ENCODE peak calls at places on chromosomes 6 and 20, in four cellular contexts. Q, T, B and W are unnamed samples.

GRCh38 chr6:30544666-30545272 is 11.5 kb downstream of the GNL1 start:
- DNase-seq in Q (no peak), T (peak; percentile 26), B (no peak), W (peak; percentile 65)

GRCh38 chr6:83273596-83273995 is 80.4 kb downstream of the RWDD2A start:
- DNase-seq in Q (no peak), T (no peak), B (no peak), W (no peak)

GRCh38 chr6:16135078-16135477 is 6.2 kb downstream of the MYLIP start:
- DNase-seq in Q (no peak), T (no peak), B (peak; percentile 51), W (peak; percentile 40)

GRCh38 chr6:38209291-38209865 is 389.9 kb downstream of the ZFAND3 start:
- DNase-seq in Q (no peak), T (no peak), B (no peak), W (no peak)

GRCh38 chr6:128284128-128284527 is 236.3 kb downstream of the PTPRK start:
- DNase-seq in Q (no peak), T (no peak), B (no peak), W (no peak)

GRCh38 chr6:124655856-124656255 is 306.4 kb upstream of the RNF217 start:
- DNase-seq in Q (no peak), T (no peak), B (no peak), W (no peak)

GRCh38 chr6:15427360-15428070 is 181.6 kb downstream of the JARID2 start:
- DNase-seq in Q (no peak), T (no peak), B (no peak), W (no peak)

GRCh38 chr6:25889877-25890853 is 16.1 kb upstream of the SLC17A3 start:
- DNase-seq in Q (no peak), T (peak; percentile 20), B (peak; percentile 36), W (peak; percentile 50)

GRCh38 chr20:57326667-57327455 is 2.7 kb upstream of the SPO11 start:
- DNase-seq in Q (no peak), T (no peak), B (peak; percentile 97), W (no peak)

GRCh38 chr20:905396-905961 is 10.7 kb downstream of the ANGPT4 start:
- DNase-seq in Q (no peak), T (no peak), B (no peak), W (no peak)

GRCh38 chr20:39850236-39850635 is 838.8 kb downstream of the MAFB start:
- DNase-seq in Q (no peak), T (no peak), B (no peak), W (no peak)

GRCh38 chr6:39688494-39688893 is 36.7 kb downstream of the KIF6 start:
- DNase-seq in Q (no peak), T (no peak), B (no peak), W (no peak)

GRCh38 chr20:56788041-56788670 is 159.1 kb downstream of the TFAP2C start:
- DNase-seq in Q (no peak), T (peak; percentile 14), B (no peak), W (no peak)

GRCh38 chr6:11346516-11346915 is 114.0 kb upstream of the NEDD9 start:
- DNase-seq in Q (no peak), T (no peak), B (peak; percentile 66), W (no peak)

GRCh38 chr20:33477386-33478234 is 12.3 kb upstream of the CBFA2T2 start:
- DNase-seq in Q (no peak), T (no peak), B (no peak), W (no peak)

GRCh38 chr20:49456646-49457045 is 25.8 kb downstream of the KCNB1 start:
- DNase-seq in Q (no peak), T (no peak), B (no peak), W (no peak)

GRCh38 chr20:23151885-23152284 is 65.8 kb upstream of the CD93 start:
- DNase-seq in Q (no peak), T (no peak), B (no peak), W (no peak)

GRCh38 chr6:34360556-34360955 is 31.9 kb downstream of the NUDT3 start:
- DNase-seq in Q (no peak), T (no peak), B (no peak), W (no peak)

GRCh38 chr6:16401868-16402267 is 163.5 kb downstream of the GMPR start:
- DNase-seq in Q (no peak), T (no peak), B (no peak), W (no peak)

GRCh38 chr6:20632696-20633095 is 98.4 kb downstream of the CDKAL1 start:
- DNase-seq in Q (no peak), T (no peak), B (no peak), W (no peak)

GRCh38 chr20:7285918-7286556 is 518.6 kb downstream of the BMP2 start:
- DNase-seq in Q (peak; percentile 63), T (peak; percentile 79), B (peak; percentile 88), W (peak; percentile 60)

GRCh38 chr6:147248859-147249258 is 44.6 kb downstream of the STXBP5 start:
- DNase-seq in Q (no peak), T (no peak), B (no peak), W (no peak)

GRCh38 chr20:60057123-60057865 is 99.1 kb downstream of the CDH26 start:
- DNase-seq in Q (peak; percentile 73), T (peak; percentile 58), B (peak; percentile 57), W (peak; percentile 70)

GRCh38 chr6:119423996-119424395 is 74.4 kb upstream of the MAN1A1 start:
- DNase-seq in Q (no peak), T (no peak), B (no peak), W (no peak)

GRCh38 chr6:99592900-99593299 is 13.7 kb upstream of the PRDM13 start:
- DNase-seq in Q (no peak), T (no peak), B (no peak), W (no peak)

GRCh38 chr6:55578537-55579363 is at the start of gene HMGCLL1:
- DNase-seq in Q (peak; percentile 77), T (peak; percentile 32), B (peak; percentile 12), W (no peak)

GRCh38 chr6:126804255-126805064 is 314.0 kb upstream of the RSPO3 start:
- DNase-seq in Q (no peak), T (peak; percentile 11), B (peak; percentile 30), W (peak; percentile 6)

GRCh38 chr20:50898475-50898874 is 32.8 kb downstream of the ADNP start:
- DNase-seq in Q (no peak), T (no peak), B (no peak), W (peak; percentile 73)

GRCh38 chr6:141550471-141550870 is 582.3 kb upstream of the GJE1 start:
- DNase-seq in Q (no peak), T (no peak), B (no peak), W (no peak)

GRCh38 chr6:21653902-21654301 is 60.4 kb downstream of the SOX4 start:
- DNase-seq in Q (no peak), T (no peak), B (no peak), W (no peak)

DNA sequence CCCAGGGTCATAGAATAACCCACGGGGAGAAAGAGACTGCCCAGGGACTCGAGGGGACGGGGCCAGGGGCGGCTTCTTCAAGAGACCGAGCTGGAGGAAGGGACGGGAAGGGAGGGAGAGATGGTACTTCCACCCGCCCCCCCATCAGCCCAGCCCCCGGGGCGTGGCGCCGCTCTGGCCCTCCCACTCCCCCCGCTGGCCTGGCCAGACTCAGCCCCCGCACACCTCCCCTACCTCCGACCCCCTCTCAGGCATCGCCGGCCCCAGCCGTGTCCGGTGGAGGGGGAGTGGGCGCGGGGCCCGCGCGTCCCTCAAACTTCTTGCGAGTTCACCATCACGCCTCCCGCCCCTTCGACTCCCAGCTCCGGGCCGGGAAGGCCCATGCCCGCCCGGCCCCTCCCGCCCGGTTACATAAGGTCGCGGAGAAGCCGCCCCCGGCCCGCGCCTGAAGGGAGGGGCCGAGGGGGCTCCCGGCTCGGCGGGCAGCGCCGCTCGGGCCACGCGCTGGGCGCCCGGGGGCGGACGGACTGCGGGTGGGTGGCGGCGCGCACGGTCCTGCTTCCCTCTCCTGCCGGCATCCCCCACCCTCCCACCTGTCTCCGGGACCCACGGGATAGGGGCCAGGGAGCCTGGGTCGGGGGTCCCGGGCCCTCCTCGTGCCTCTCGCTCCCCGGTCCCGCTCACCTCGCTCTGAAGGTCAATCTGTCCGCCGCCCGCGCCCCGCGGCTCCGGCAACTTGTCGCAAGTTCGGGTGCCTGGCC is 562 bp downstream of the TFEB start:
- DNase-seq in Q (peak; percentile 92), T (peak; percentile 64), B (peak; percentile 84), W (peak; percentile 34)
- TF ChIP-seq POLR2A in Q (no peak), T (peak; percentile 25), B (no peak), W (no peak)

GRCh38 chr6:36196049-36196879 is at the start of gene BRPF3:
- DNase-seq in Q (peak; percentile 92), T (peak; percentile 82), B (peak; percentile 79), W (peak; percentile 92)
- TF ChIP-seq POLR2A in Q (no peak), T (peak; percentile 36), B (peak; percentile 48), W (peak; percentile 38)

DNA sequence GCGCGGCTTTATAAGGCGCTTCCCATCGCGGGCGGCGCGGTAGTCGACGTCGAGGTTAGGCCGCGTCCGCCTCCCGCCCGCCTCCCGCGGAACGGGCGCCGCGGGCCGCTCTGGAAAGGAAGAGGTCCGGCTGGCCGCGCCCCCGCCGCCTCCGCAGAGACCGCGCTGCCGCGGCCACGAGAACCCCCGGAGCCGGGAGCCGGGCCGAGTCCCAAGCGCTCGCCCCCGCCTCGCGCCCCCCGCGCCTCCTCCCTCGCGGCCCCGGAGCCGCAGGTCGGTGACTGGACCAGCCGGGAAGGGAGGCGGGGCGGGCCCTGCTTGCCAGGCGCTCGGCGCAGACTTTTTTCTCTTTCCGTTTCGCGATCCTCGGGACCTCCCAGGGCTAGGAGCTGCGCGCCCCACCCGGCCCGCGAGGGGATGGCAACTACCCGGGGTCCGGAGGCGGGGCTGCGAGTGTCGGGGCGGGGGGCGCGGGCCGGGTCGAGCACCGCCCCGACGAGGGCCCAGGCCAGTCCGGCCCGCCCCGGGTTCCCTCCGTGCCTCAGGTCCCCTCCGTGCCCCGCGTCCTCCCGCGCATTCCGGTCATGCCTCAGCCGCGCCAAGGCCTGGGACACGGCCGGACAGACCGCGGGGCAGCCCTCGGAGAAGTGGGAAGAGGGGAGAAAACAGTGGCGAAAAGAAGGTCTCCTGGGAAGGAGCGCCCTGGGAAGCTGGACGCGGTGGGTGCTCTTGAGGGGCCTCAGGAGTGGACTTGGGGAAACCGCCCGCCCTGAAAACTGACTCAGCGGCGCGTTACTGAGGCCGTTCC is 421 bp upstream of the PXDC1 start:
- DNase-seq in Q (peak; percentile 91), T (peak; percentile 87), B (peak; percentile 93), W (peak; percentile 62)
- TF ChIP-seq POLR2A in Q (no peak), T (peak; percentile 53), B (peak; percentile 93), W (no peak)

GRCh38 chr20:35615667-35616464 is at the start of gene SPAG4:
- DNase-seq in Q (peak; percentile 100), T (peak; percentile 99), B (peak; percentile 99), W (peak; percentile 99)
- TF ChIP-seq POLR2A in Q (no peak), T (peak; percentile 83), B (peak; percentile 54), W (peak; percentile 84)

DNA sequence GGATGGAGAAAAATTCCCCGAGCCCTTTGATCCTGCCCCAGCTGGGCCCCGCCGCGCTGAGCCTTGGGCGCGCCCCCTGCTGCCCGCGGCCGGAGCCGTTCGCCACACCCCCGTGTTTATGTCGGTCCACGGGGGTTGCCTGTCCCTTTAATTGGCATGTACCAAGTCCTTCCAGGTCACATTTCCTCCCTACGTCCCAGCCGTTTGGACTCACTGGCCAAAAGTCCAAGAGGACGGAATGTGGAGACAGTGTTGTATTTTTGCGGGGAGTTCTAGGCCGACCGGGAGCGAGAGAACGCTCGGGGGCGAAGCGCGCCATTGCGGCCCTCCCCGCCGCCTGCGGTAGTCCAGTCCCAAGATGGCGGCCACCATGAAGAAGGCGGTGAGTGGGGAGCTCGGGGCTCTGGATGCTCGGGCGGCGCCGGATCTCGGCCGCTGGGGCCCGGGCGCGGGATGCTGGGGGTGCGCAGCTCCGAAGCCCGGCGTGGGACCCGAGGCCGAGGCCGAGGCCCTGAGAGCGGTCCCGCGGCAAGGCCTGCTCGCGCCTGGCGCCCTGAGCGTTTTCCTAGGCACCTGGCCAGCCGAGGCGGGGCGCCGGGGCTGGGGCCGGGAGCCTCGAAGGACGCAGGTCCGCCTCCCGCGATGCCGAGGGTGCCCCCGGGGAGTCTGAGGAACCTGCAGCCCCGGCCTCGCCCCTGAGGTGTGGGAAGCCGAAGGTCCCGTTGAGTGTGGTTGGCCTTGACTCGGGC is at the start of gene PFDN4:
- DNase-seq in Q (peak; percentile 88), T (peak; percentile 77), B (peak; percentile 77), W (peak; percentile 88)
- TF ChIP-seq POLR2A in Q (no peak), T (peak; percentile 52), B (peak; percentile 58), W (peak; percentile 63)

GRCh38 chr6:136822379-136823127 is at the start of gene PEX7:
- DNase-seq in Q (peak; percentile 93), T (peak; percentile 93), B (peak; percentile 93), W (peak; percentile 96)
- TF ChIP-seq POLR2A in Q (no peak), T (peak; percentile 80), B (peak; percentile 70), W (peak; percentile 65)